ENCODE peak calls at places on chromosome 14, in four cellular contexts. C is K562, I is A549, E is SK-N-SH. L is an unnamed sample.

GRCh38 chr14:81455344-81455743 is 55.2 kb upstream of the STON2 start:
- DNase-seq in C (no peak), I (no peak), E (no peak), L (no peak)

GRCh38 chr14:70804556-70805162 is 4.7 kb downstream of the MAP3K9 start:
- DNase-seq in C (no peak), I (no peak), E (no peak), L (peak)

GRCh38 chr14:33118653-33119052 is 180.0 kb downstream of the NPAS3 start:
- DNase-seq in C (no peak), I (no peak), E (peak), L (no peak)

GRCh38 chr14:33934043-33934750 is 16.7 kb downstream of the EGLN3 start:
- DNase-seq in C (no peak), I (no peak), E (no peak), L (no peak)

GRCh38 chr14:73238262-73238852 is 1.1 kb downstream of the PAPLN start:
- DNase-seq in C (no peak), I (peak), E (no peak), L (peak)

GRCh38 chr14:43539210-43539609 is 967.9 kb downstream of the FSCB start:
- DNase-seq in C (no peak), I (no peak), E (no peak), L (peak)

GRCh38 chr14:71730471-71730870 is 201.8 kb upstream of the RGS6 start:
- DNase-seq in C (no peak), I (no peak), E (no peak), L (no peak)

GRCh38 chr14:61530296-61530695 is 165.0 kb upstream of the HIF1A start:
- DNase-seq in C (no peak), I (no peak), E (no peak), L (no peak)

GRCh38 chr14:99602788-99603415 is 1.1 kb downstream of the CCDC85C start:
- DNase-seq in C (no peak), I (no peak), E (no peak), L (no peak)

GRCh38 chr14:94655169-94655710 is 43.0 kb downstream of the SERPINA3 start:
- DNase-seq in C (no peak), I (no peak), E (no peak), L (no peak)

GRCh38 chr14:58082491-58083098 is 69.4 kb downstream of the ARMH4 start:
- DNase-seq in C (peak), I (peak), E (no peak), L (peak)

GRCh38 chr14:51554953-51555352 is 96.8 kb upstream of the FRMD6 start:
- DNase-seq in C (no peak), I (no peak), E (no peak), L (peak)

GRCh38 chr14:55438066-55438683 is 2.2 kb downstream of the TBPL2 start:
- DNase-seq in C (peak), I (peak), E (peak), L (peak)

GRCh38 chr14:44898547-44898946 is 63.2 kb downstream of the KLHL28 start:
- DNase-seq in C (no peak), I (no peak), E (no peak), L (peak)

GRCh38 chr14:74302160-74302628 is 540 bp downstream of the ABCD4 start:
- DNase-seq in C (peak), I (peak), E (peak), L (peak)

GRCh38 chr14:68665792-68666195 is 127.1 kb downstream of the ZFP36L1 start:
- DNase-seq in C (no peak), I (no peak), E (no peak), L (no peak)

GRCh38 chr14:97634786-97635185 is 837.6 kb downstream of the VRK1 start:
- DNase-seq in C (no peak), I (no peak), E (no peak), L (no peak)

GRCh38 chr14:46306267-46306666 is 345.3 kb downstream of the RPL10L start:
- DNase-seq in C (no peak), I (no peak), E (no peak), L (no peak)

GRCh38 chr14:71354142-71354541 is 446.9 kb downstream of the PCNX1 start:
- DNase-seq in C (no peak), I (no peak), E (no peak), L (no peak)

GRCh38 chr14:31283568-31284252 is 76.1 kb upstream of the HECTD1 start:
- DNase-seq in C (no peak), I (no peak), E (no peak), L (no peak)

GRCh38 chr14:31283153-31283552 is 75.6 kb upstream of the HECTD1 start:
- DNase-seq in C (no peak), I (no peak), E (no peak), L (no peak)

GRCh38 chr14:31278883-31279282 is 71.3 kb upstream of the HECTD1 start:
- DNase-seq in C (no peak), I (no peak), E (no peak), L (no peak)

GRCh38 chr14:31280132-31280870 is 72.7 kb upstream of the HECTD1 start:
- DNase-seq in C (no peak), I (no peak), E (no peak), L (no peak)

DNA sequence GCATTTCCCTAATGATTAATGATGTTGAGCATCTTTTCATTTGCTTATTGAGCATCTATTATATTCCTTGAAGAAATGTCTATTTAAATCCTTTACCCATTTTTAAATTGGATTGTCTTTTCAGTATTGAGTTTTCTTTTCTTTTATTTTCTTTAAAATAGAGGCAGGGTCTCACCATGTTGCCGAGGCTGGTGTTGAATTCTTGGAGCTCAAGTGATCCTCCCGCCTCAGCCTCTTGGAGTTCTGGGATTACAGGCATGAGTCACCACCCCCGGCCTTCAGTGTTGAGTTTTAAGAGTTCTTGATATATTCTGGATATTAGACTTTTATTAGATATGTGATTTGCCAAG is 73.3 kb upstream of the HECTD1 start:
- DNase-seq in C (no peak), I (no peak), E (no peak), L (no peak)
- TF ChIP-seq SMC3 in C (no peak), I (no peak), E (no peak), L (no peak)

GRCh38 chr14:21498540-21499526 is 12.3 kb downstream of the METTL3 start:
- DNase-seq in C (peak), I (peak), E (peak), L (peak)
- TF ChIP-seq SMC3 in C (peak), I (peak), E (peak), L (peak)

GRCh38 chr14:65222434-65222833 is 120.1 kb upstream of the MAX start:
- DNase-seq in C (peak), I (no peak), E (peak), L (peak)
- TF ChIP-seq SMC3 in C (peak), I (peak), E (peak), L (peak)

DNA sequence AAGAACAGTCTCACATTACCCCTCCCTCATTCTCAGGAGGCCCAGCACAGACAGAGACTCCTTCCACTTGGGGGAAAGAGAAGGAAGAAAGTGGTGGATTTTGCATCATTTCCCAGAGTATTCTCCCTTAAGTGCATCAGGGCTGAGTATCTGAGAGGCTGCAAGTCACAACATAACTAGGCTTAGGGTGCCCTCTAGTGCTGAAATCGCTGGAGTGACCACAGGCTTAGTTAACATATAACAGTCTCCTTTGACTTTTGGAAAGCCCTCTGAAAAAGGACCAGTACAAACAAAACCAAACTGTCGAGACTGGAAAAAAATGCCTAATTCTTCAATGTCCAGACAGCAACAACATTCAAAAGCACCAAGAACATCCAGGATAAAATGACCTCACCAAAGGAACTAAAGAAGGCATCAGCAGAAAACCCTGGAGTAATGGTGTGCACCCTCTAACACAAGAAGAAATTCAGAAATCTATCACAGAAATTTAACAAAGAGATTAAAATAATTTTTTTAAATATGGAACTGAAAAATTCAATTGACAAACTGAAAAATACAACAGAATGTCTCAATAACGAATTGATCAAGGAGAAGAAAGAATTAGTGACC is 412.3 kb downstream of the RPS29 start:
- DNase-seq in C (peak), I (peak), E (peak), L (peak)
- TF ChIP-seq SMC3 in C (no peak), I (peak), E (peak), L (peak)

DNA sequence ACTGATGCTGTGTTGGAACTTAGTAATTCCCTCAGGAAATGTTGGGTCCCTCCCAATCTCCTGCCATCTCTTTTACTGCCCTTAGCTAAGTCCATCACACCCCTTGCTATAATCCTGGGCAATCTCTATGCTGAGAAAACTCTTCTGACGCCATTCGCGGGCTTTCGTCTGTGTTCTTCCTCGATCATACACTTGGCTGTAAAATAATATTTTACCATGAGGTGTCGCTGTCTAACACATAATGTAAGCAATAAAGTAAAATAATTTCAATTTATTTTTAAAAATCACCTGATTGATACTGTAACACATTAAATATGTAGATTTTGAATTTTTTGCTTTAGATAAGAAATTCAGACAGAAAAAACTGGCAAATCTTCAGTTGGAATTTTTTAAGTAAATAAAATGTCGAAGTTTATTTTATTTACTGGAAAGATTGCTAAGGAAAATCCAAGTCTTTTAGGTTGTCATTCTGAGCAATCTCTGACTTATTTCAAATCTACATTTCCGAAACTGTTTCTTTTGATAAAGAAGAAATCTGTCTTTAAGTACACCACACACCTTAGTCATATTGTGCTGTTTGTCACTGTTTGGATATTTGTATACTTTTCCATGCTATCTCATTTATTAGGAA is 304.0 kb upstream of the SSTR1 start:
- DNase-seq in C (peak), I (peak), E (peak), L (peak)
- TF ChIP-seq SMC3 in C (peak), I (peak), E (no peak), L (peak)

GRCh38 chr14:54253195-54253947 is 143.4 kb upstream of the CDKN3 start:
- DNase-seq in C (no peak), I (peak), E (no peak), L (peak)
- TF ChIP-seq SMC3 in C (no peak), I (no peak), E (no peak), L (no peak)

GRCh38 chr14:96064866-96065265 is 25.7 kb downstream of the C14orf132 start:
- DNase-seq in C (no peak), I (no peak), E (no peak), L (no peak)

GRCh38 chr14:96062506-96062905 is 23.3 kb downstream of the C14orf132 start:
- DNase-seq in C (no peak), I (no peak), E (no peak), L (no peak)

GRCh38 chr14:96067985-96068930 is 29.1 kb downstream of the C14orf132 start:
- DNase-seq in C (no peak), I (no peak), E (no peak), L (no peak)

GRCh38 chr14:96066976-96067375 is 27.8 kb downstream of the C14orf132 start:
- DNase-seq in C (no peak), I (no peak), E (no peak), L (no peak)

GRCh38 chr14:96065661-96066459 is 26.7 kb downstream of the C14orf132 start:
- DNase-seq in C (no peak), I (no peak), E (peak), L (no peak)
- TF ChIP-seq SMC3 in C (no peak), I (no peak), E (no peak), L (no peak)